ENCODE peak calls at places on chromosomes 13 and 19, in five cellular contexts. E is D341Med; R is activated T-helper 1 cell treated with anti-CD3 and anti-CD28 coated beads, Interleukin-12 subunit alpha, Interleukin-12 subunit beta, Interleukin-2, Interleukin-4 antibody, amounts not matched to agents 30 ng/mL and 10 ng/mL and 1 ng/mL, durations not matched to agents 14 hours and 24 hours and 36 hours; A is HFF-Myc; V is Daoy. S is an unnamed sample.

GRCh38 chr13:44259045-44260042 is 114.3 kb upstream of the SERP2 start:
- DNase-seq in E (no peak), R (peak), A (no peak), V (peak), S (peak)

GRCh38 chr19:45643927-45644771 is 5.0 kb upstream of the EML2 start:
- DNase-seq in E (no peak), R (no peak), A (no peak), V (no peak), S (no peak)

GRCh38 chr13:100314132-100314910 is 225.4 kb downstream of the PCCA start:
- DNase-seq in E (no peak), R (no peak), A (no peak), V (no peak), S (no peak)

GRCh38 chr13:97344250-97345175 is 89.5 kb upstream of the RAP2A start:
- DNase-seq in E (peak), R (peak), A (no peak), V (peak), S (peak)

GRCh38 chr13:51923983-51924539 is 62.3 kb downstream of the CCDC70 start:
- DNase-seq in E (no peak), R (no peak), A (no peak), V (no peak), S (peak)

GRCh38 chr13:31168736-31169135 is 7.0 kb upstream of the HSPH1 start:
- DNase-seq in E (no peak), R (no peak), A (no peak), V (no peak), S (no peak)

GRCh38 chr19:19386373-19386869 is 19.1 kb upstream of the GATAD2A start:
- DNase-seq in E (no peak), R (no peak), A (no peak), V (no peak), S (no peak)

GRCh38 chr19:46697142-46697960 is 19.6 kb downstream of the PRKD2 start:
- DNase-seq in E (peak), R (no peak), A (no peak), V (no peak), S (peak)

GRCh38 chr19:1935484-1936208 is 5.3 kb upstream of the CSNK1G2 start:
- DNase-seq in E (no peak), R (no peak), A (no peak), V (peak), S (peak)

GRCh38 chr19:29706635-29707034 is 8.4 kb downstream of the C19orf12 start:
- DNase-seq in E (no peak), R (no peak), A (no peak), V (no peak), S (no peak)

GRCh38 chr19:49442354-49442753 is 1.0 kb upstream of the SLC17A7 start:
- DNase-seq in E (no peak), R (peak), A (no peak), V (peak), S (no peak)

GRCh38 chr19:31282346-31282745 is 66.9 kb downstream of the TSHZ3 start:
- DNase-seq in E (no peak), R (no peak), A (no peak), V (no peak), S (no peak)

GRCh38 chr13:44437356-44438233 is 64.0 kb downstream of the SERP2 start:
- DNase-seq in E (no peak), R (no peak), A (no peak), V (no peak), S (peak)

GRCh38 chr13:24982333-24982999 is 113.5 kb upstream of the PABPC3 start:
- DNase-seq in E (no peak), R (no peak), A (no peak), V (no peak), S (no peak)

GRCh38 chr13:44908712-44909111 is 80.6 kb downstream of the NUFIP1 start:
- DNase-seq in E (no peak), R (no peak), A (no peak), V (no peak), S (no peak)

S was measured in dermis blood vessel endothelial cell.